ENCODE peak calls at places on chromosomes 7 and 10, in nine cellular contexts. U, X, M, A, R, V, D, Y and H are unnamed samples.

GRCh38 chr7:33062782-33063443 is 337 bp upstream of the NT5C3A start:
- DNase-seq in U (peak; percentile 94), X (peak; percentile 95), M (peak; percentile 93), A (peak; percentile 98), R (peak; percentile 82), V (peak; percentile 94), D (peak; percentile 96), Y (peak; percentile 95), H (peak; percentile 91)

GRCh38 chr10:15211464-15211979 is 43.0 kb upstream of the NMT2 start:
- DNase-seq in U (no peak), X (no peak), M (peak; percentile 60), A (no peak), R (no peak), V (no peak), D (peak; percentile 66), Y (no peak), H (no peak)

GRCh38 chr7:107180378-107180777 is 11.6 kb downstream of the HBP1 start:
- DNase-seq in U (no peak), X (no peak), M (peak; percentile 64), A (no peak), R (no peak), V (no peak), D (peak; percentile 91), Y (no peak), H (no peak)

GRCh38 chr7:101542527-101543241 is 86.4 kb downstream of the MYL10 start:
- DNase-seq in U (peak; percentile 56), X (peak; percentile 66), M (peak; percentile 33), A (peak; percentile 81), R (peak; percentile 18), V (peak; percentile 45), D (peak; percentile 52), Y (peak; percentile 74), H (peak; percentile 46)

GRCh38 chr7:99102361-99102760 is 41.5 kb downstream of the SMURF1 start:
- DNase-seq in U (no peak), X (no peak), M (no peak), A (no peak), R (no peak), V (no peak), D (no peak), Y (no peak), H (no peak)

GRCh38 chr7:32115831-32116230 is 45.6 kb upstream of the PDE1C start:
- DNase-seq in U (no peak), X (no peak), M (no peak), A (no peak), R (no peak), V (no peak), D (no peak), Y (no peak), H (no peak)

GRCh38 chr7:124084024-124084423 is 51.2 kb upstream of the TMEM229A start:
- DNase-seq in U (no peak), X (no peak), M (no peak), A (no peak), R (peak; percentile 93), V (no peak), D (peak; percentile 70), Y (no peak), H (no peak)

GRCh38 chr10:25047902-25048301 is 31.5 kb downstream of the THNSL1 start:
- DNase-seq in U (no peak), X (no peak), M (no peak), A (no peak), R (no peak), V (peak; percentile 8), D (peak; percentile 96), Y (no peak), H (no peak)

GRCh38 chr7:8109196-8110022 is 140.8 kb downstream of the GLCCI1 start:
- DNase-seq in U (no peak), X (no peak), M (no peak), A (no peak), R (no peak), V (no peak), D (peak; percentile 2), Y (no peak), H (no peak)

GRCh38 chr7:153044981-153045380 is 285.4 kb downstream of the ACTR3B start:
- DNase-seq in U (no peak), X (no peak), M (no peak), A (no peak), R (no peak), V (no peak), D (no peak), Y (no peak), H (no peak)

GRCh38 chr7:153047569-153047968 is 288.0 kb downstream of the ACTR3B start:
- DNase-seq in U (no peak), X (no peak), M (no peak), A (no peak), R (no peak), V (no peak), D (no peak), Y (no peak), H (no peak)

GRCh38 chr7:153043440-153043839 is 283.9 kb downstream of the ACTR3B start:
- DNase-seq in U (no peak), X (no peak), M (no peak), A (no peak), R (no peak), V (no peak), D (no peak), Y (no peak), H (no peak)

GRCh38 chr7:153047079-153047478 is 287.5 kb downstream of the ACTR3B start:
- DNase-seq in U (no peak), X (no peak), M (no peak), A (no peak), R (no peak), V (no peak), D (no peak), Y (no peak), H (no peak)
- H3K9me3 ChIP-seq in U (no peaks in the 10 kb centered on the region), X (no peaks in the 10 kb centered on the region), M (no peaks in the 10 kb centered on the region), A (no peaks in the 10 kb centered on the region), R (no peaks in the 10 kb centered on the region), V (no peaks in the 10 kb centered on the region), D (no peaks in the 10 kb centered on the region), Y (no peaks in the 10 kb centered on the region), H (no peaks in the 10 kb centered on the region)

GRCh38 chr10:35443858-35444257 is 107.5 kb downstream of the CCNY start:
- DNase-seq in U (no peak), X (no peak), M (no peak), A (no peak), R (no peak), V (no peak), D (no peak), Y (no peak), H (no peak)
- H3K9me3 ChIP-seq in U (peaks cover 9% of the 10 kb centered on the region), X (peaks cover 33% of the 10 kb centered on the region), M (peaks cover 10% of the 10 kb centered on the region), A (no peaks in the 10 kb centered on the region), R (no peaks in the 10 kb centered on the region), V (peaks cover 6% of the 10 kb centered on the region), D (no peaks in the 10 kb centered on the region), Y (no peaks in the 10 kb centered on the region), H (peaks cover 8% of the 10 kb centered on the region)

GRCh38 chr10:7133270-7133669 is 277.6 kb downstream of the SFMBT2 start:
- DNase-seq in U (no peak), X (no peak), M (no peak), A (no peak), R (no peak), V (no peak), D (no peak), Y (no peak), H (no peak)

GRCh38 chr10:7135188-7135587 is 275.6 kb downstream of the SFMBT2 start:
- DNase-seq in U (no peak), X (no peak), M (no peak), A (no peak), R (no peak), V (no peak), D (no peak), Y (no peak), H (no peak)

GRCh38 chr10:7133958-7134357 is 276.9 kb downstream of the SFMBT2 start:
- DNase-seq in U (no peak), X (no peak), M (no peak), A (no peak), R (no peak), V (no peak), D (no peak), Y (no peak), H (no peak)

GRCh38 chr10:7134448-7134847 is 276.4 kb downstream of the SFMBT2 start:
- DNase-seq in U (no peak), X (no peak), M (no peak), A (no peak), R (no peak), V (no peak), D (no peak), Y (no peak), H (no peak)

DNA sequence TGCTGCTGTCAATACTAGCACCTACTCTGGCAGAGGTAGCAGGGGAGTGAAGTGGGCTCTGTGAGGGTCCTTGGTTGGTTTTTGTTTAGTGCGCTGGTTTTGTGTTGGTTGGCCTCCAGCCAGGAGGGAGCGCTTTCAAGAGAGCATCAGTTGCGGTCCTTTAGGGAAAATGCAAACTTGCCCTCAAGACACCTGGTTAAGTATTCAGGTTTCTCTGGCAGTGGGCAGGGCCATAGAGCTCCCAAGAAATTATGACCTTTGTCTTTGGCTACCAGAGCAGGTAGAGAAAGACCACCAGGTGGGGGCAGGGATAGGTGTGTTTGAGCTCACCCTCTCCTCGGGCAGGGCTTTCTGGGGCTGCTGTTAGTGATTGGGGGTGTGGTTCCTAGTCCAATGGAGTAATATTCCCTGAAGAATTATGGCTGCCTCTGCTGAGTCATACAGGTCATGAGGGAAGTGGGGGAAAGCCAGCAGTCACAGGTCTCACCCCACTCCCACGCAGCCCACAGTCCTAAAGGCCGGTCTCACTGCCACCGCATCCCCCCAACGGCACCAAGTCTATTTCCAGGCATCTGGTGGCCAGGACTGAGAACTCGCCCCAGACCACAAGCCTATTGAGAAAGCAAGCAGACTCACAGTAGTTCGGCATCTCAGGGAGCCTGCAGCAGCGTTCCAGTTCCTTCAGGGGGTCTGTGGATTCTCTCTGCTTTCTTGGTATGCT is 280.5 kb downstream of the SFMBT2 start:
- DNase-seq in U (no peak), X (no peak), M (no peak), A (no peak), R (no peak), V (no peak), D (no peak), Y (no peak), H (no peak)
- H3K9me3 ChIP-seq in U (no peaks in the 10 kb centered on the region), X (no peaks in the 10 kb centered on the region), M (no peaks in the 10 kb centered on the region), A (no peaks in the 10 kb centered on the region), R (no peaks in the 10 kb centered on the region), V (no peaks in the 10 kb centered on the region), D (no peaks in the 10 kb centered on the region), Y (no peaks in the 10 kb centered on the region), H (no peaks in the 10 kb centered on the region)

GRCh38 chr7:158517571-158517970 is 70.1 kb downstream of the PTPRN2 start:
- DNase-seq in U (no peak), X (no peak), M (no peak), A (no peak), R (no peak), V (no peak), D (no peak), Y (no peak), H (no peak)

GRCh38 chr7:158518915-158519640 is 68.5 kb downstream of the PTPRN2 start:
- DNase-seq in U (no peak), X (no peak), M (no peak), A (no peak), R (no peak), V (no peak), D (no peak), Y (no peak), H (no peak)

GRCh38 chr7:158517072-158517471 is 70.6 kb downstream of the PTPRN2 start:
- DNase-seq in U (no peak), X (no peak), M (no peak), A (no peak), R (no peak), V (no peak), D (no peak), Y (no peak), H (no peak)

GRCh38 chr7:158512869-158513268 is 74.8 kb downstream of the PTPRN2 start:
- DNase-seq in U (no peak), X (no peak), M (no peak), A (no peak), R (no peak), V (no peak), D (no peak), Y (no peak), H (no peak)

GRCh38 chr7:158516524-158516923 is 71.1 kb downstream of the PTPRN2 start:
- DNase-seq in U (no peak), X (no peak), M (no peak), A (no peak), R (no peak), V (no peak), D (no peak), Y (no peak), H (no peak)
- H3K9me3 ChIP-seq in U (no peaks in the 10 kb centered on the region), X (no peaks in the 10 kb centered on the region), M (no peaks in the 10 kb centered on the region), A (no peaks in the 10 kb centered on the region), R (no peaks in the 10 kb centered on the region), V (peaks cover 4% of the 10 kb centered on the region), D (no peaks in the 10 kb centered on the region), Y (no peaks in the 10 kb centered on the region), H (no peaks in the 10 kb centered on the region)